ENCODE peak calls at places on chromosome 14, in five cellular contexts. One of them, this sample, is unnamed.

GRCh38 chr14:104991896-104992230 is 6.3 kb downstream of the CLBA1 start:
- DNase-seq in heart right ventricle: no peak
- DNase-seq in DND-41: no peak
- DNase-seq in SK-N-SH: no peak
- DNase-seq in ovary: no peak
- DNase-seq in this sample: no peak

GRCh38 chr14:27608377-27608776 is 1010.5 kb upstream of the NOVA1 start:
- DNase-seq in heart right ventricle: no peak
- DNase-seq in DND-41: no peak
- DNase-seq in SK-N-SH: no peak
- DNase-seq in ovary: no peak
- DNase-seq in this sample: no peak

GRCh38 chr14:50083467-50084337 is 32.7 kb downstream of the VCPKMT start:
- DNase-seq in heart right ventricle: no peak
- DNase-seq in DND-41: no peak
- DNase-seq in SK-N-SH: no peak
- DNase-seq in ovary: no peak
- DNase-seq in this sample: peak; percentile 33

GRCh38 chr14:79740043-79740442 is 471.3 kb downstream of the DIO2 start:
- DNase-seq in heart right ventricle: no peak
- DNase-seq in DND-41: no peak
- DNase-seq in SK-N-SH: no peak
- DNase-seq in ovary: no peak
- DNase-seq in this sample: no peak

GRCh38 chr14:99945732-99946651 is 119.2 kb upstream of the EVL start:
- DNase-seq in heart right ventricle: no peak
- DNase-seq in DND-41: no peak
- DNase-seq in SK-N-SH: no peak
- DNase-seq in ovary: no peak
- DNase-seq in this sample: no peak

GRCh38 chr14:71414631-71415403 is 507.6 kb downstream of the PCNX1 start:
- DNase-seq in heart right ventricle: no peak
- DNase-seq in DND-41: no peak
- DNase-seq in SK-N-SH: peak; percentile 39
- DNase-seq in ovary: no peak
- DNase-seq in this sample: no peak

GRCh38 chr14:33570717-33571058 is 380.2 kb downstream of the EGLN3 start:
- DNase-seq in heart right ventricle: no peak
- DNase-seq in DND-41: no peak
- DNase-seq in SK-N-SH: no peak
- DNase-seq in ovary: no peak
- DNase-seq in this sample: no peak

GRCh38 chr14:91177073-91177796 is 63.4 kb downstream of the DGLUCY start:
- DNase-seq in heart right ventricle: no peak
- DNase-seq in DND-41: peak; percentile 78
- DNase-seq in SK-N-SH: peak; percentile 67
- DNase-seq in ovary: no peak
- DNase-seq in this sample: peak; percentile 58

GRCh38 chr14:104870368-104871144 is 5.5 kb downstream of the CEP170B start:
- DNase-seq in heart right ventricle: no peak
- DNase-seq in DND-41: peak; percentile 31
- DNase-seq in SK-N-SH: peak; percentile 80
- DNase-seq in ovary: no peak
- DNase-seq in this sample: no peak

GRCh38 chr14:29738056-29738455 is 189.6 kb downstream of the PRKD1 start:
- DNase-seq in heart right ventricle: no peak
- DNase-seq in DND-41: no peak
- DNase-seq in SK-N-SH: no peak
- DNase-seq in ovary: no peak
- DNase-seq in this sample: no peak

GRCh38 chr14:33765251-33765650 is 185.6 kb downstream of the EGLN3 start:
- DNase-seq in heart right ventricle: peak; percentile 17
- DNase-seq in DND-41: peak; percentile 15
- DNase-seq in SK-N-SH: peak; percentile 75
- DNase-seq in ovary: peak; percentile 16
- DNase-seq in this sample: no peak

GRCh38 chr14:85580536-85581165 is 50.7 kb downstream of the FLRT2 start:
- DNase-seq in heart right ventricle: no peak
- DNase-seq in DND-41: no peak
- DNase-seq in SK-N-SH: no peak
- DNase-seq in ovary: no peak
- DNase-seq in this sample: no peak

GRCh38 chr14:103719766-103720165 is 4.2 kb downstream of the ZFYVE21 start:
- DNase-seq in heart right ventricle: no peak
- DNase-seq in DND-41: no peak
- DNase-seq in SK-N-SH: no peak
- DNase-seq in ovary: no peak
- DNase-seq in this sample: no peak

GRCh38 chr14:30227871-30228270 is 300.2 kb upstream of the PRKD1 start:
- DNase-seq in heart right ventricle: no peak
- DNase-seq in DND-41: no peak
- DNase-seq in SK-N-SH: no peak
- DNase-seq in ovary: peak; percentile 42
- DNase-seq in this sample: no peak

GRCh38 chr14:99628832-99629618 is 15.9 kb upstream of the HHIPL1 start:
- DNase-seq in heart right ventricle: peak; percentile 74
- DNase-seq in DND-41: peak; percentile 62
- DNase-seq in SK-N-SH: peak; percentile 93
- DNase-seq in ovary: peak; percentile 68
- DNase-seq in this sample: peak; percentile 43

GRCh38 chr14:63276492-63277342 is 42.0 kb downstream of the GPHB5 start:
- DNase-seq in heart right ventricle: no peak
- DNase-seq in DND-41: no peak
- DNase-seq in SK-N-SH: peak; percentile 48
- DNase-seq in ovary: no peak
- DNase-seq in this sample: peak; percentile 5

GRCh38 chr14:106657460-106657859 is 1131.1 kb downstream of the TMEM121 start:
- DNase-seq in heart right ventricle: no peak
- DNase-seq in DND-41: peak; percentile 92
- DNase-seq in SK-N-SH: peak; percentile 17
- DNase-seq in ovary: no peak
- DNase-seq in this sample: peak; percentile 68

GRCh38 chr14:90781344-90781761 is 34.9 kb downstream of the TTC7B start:
- DNase-seq in heart right ventricle: no peak
- DNase-seq in DND-41: no peak
- DNase-seq in SK-N-SH: no peak
- DNase-seq in ovary: no peak
- DNase-seq in this sample: no peak

GRCh38 chr14:36952702-36953101 is 219.7 kb downstream of the SLC25A21 start:
- DNase-seq in heart right ventricle: no peak
- DNase-seq in DND-41: no peak
- DNase-seq in SK-N-SH: no peak
- DNase-seq in ovary: no peak
- DNase-seq in this sample: no peak

GRCh38 chr14:43003845-43004244 is 1397.2 kb downstream of the LRFN5 start:
- DNase-seq in heart right ventricle: no peak
- DNase-seq in DND-41: no peak
- DNase-seq in SK-N-SH: no peak
- DNase-seq in ovary: no peak
- DNase-seq in this sample: no peak

GRCh38 chr14:104109731-104110361 is 24.3 kb downstream of the ASPG start:
- DNase-seq in heart right ventricle: no peak
- DNase-seq in DND-41: no peak
- DNase-seq in SK-N-SH: no peak
- DNase-seq in ovary: peak; percentile 9
- DNase-seq in this sample: no peak

GRCh38 chr14:105465209-105466031 is 9.2 kb upstream of the CRIP2 start:
- DNase-seq in heart right ventricle: peak; percentile 82
- DNase-seq in DND-41: no peak
- DNase-seq in SK-N-SH: no peak
- DNase-seq in ovary: no peak
- DNase-seq in this sample: no peak

GRCh38 chr14:62436256-62436655 is 609.0 kb downstream of the KCNH5 start:
- DNase-seq in heart right ventricle: no peak
- DNase-seq in DND-41: no peak
- DNase-seq in SK-N-SH: no peak
- DNase-seq in ovary: no peak
- DNase-seq in this sample: no peak

GRCh38 chr14:91755560-91755959 is 23.7 kb upstream of the CATSPERB start:
- DNase-seq in heart right ventricle: no peak
- DNase-seq in DND-41: no peak
- DNase-seq in SK-N-SH: no peak
- DNase-seq in ovary: no peak
- DNase-seq in this sample: no peak

GRCh38 chr14:35632276-35633071 is 98.5 kb downstream of the INSM2 start:
- DNase-seq in heart right ventricle: no peak
- DNase-seq in DND-41: no peak
- DNase-seq in SK-N-SH: no peak
- DNase-seq in ovary: no peak
- DNase-seq in this sample: no peak

GRCh38 chr14:100895411-100895810 is 8.1 kb downstream of the RTL1 start:
- DNase-seq in heart right ventricle: no peak
- DNase-seq in DND-41: peak; percentile 1
- DNase-seq in SK-N-SH: no peak
- DNase-seq in ovary: no peak
- DNase-seq in this sample: no peak

GRCh38 chr14:56333361-56334279 is 215.4 kb downstream of the PELI2 start:
- DNase-seq in heart right ventricle: no peak
- DNase-seq in DND-41: peak; percentile 28
- DNase-seq in SK-N-SH: no peak
- DNase-seq in ovary: no peak
- DNase-seq in this sample: no peak

GRCh38 chr14:49971156-49972141 is 78.6 kb downstream of the ARF6 start:
- DNase-seq in heart right ventricle: no peak
- DNase-seq in DND-41: no peak
- DNase-seq in SK-N-SH: no peak
- DNase-seq in ovary: no peak
- DNase-seq in this sample: peak; percentile 94

GRCh38 chr14:84807673-84808072 is 722.3 kb upstream of the FLRT2 start:
- DNase-seq in heart right ventricle: peak; percentile 9
- DNase-seq in DND-41: no peak
- DNase-seq in SK-N-SH: no peak
- DNase-seq in ovary: no peak
- DNase-seq in this sample: no peak

GRCh38 chr14:89911018-89911919 is 43.3 kb downstream of the EFCAB11 start:
- DNase-seq in heart right ventricle: no peak
- DNase-seq in DND-41: no peak
- DNase-seq in SK-N-SH: no peak
- DNase-seq in ovary: peak; percentile 16
- DNase-seq in this sample: no peak

GRCh38 chr14:77153802-77154201 is 12.2 kb upstream of the ZDHHC22 start:
- DNase-seq in heart right ventricle: no peak
- DNase-seq in DND-41: no peak
- DNase-seq in SK-N-SH: no peak
- DNase-seq in ovary: no peak
- DNase-seq in this sample: no peak

GRCh38 chr14:73662439-73663056 is 17.8 kb downstream of the DNAL1 start:
- DNase-seq in heart right ventricle: no peak
- DNase-seq in DND-41: no peak
- DNase-seq in SK-N-SH: peak; percentile 15
- DNase-seq in ovary: no peak
- DNase-seq in this sample: no peak

GRCh38 chr14:71604231-71604630 is 328.0 kb upstream of the RGS6 start:
- DNase-seq in heart right ventricle: no peak
- DNase-seq in DND-41: no peak
- DNase-seq in SK-N-SH: no peak
- DNase-seq in ovary: no peak
- DNase-seq in this sample: no peak

GRCh38 chr14:20177433-20177974 is 13.2 kb upstream of the OR11G2 start:
- DNase-seq in heart right ventricle: no peak
- DNase-seq in DND-41: no peak
- DNase-seq in SK-N-SH: no peak
- DNase-seq in ovary: no peak
- DNase-seq in this sample: no peak

GRCh38 chr14:53327716-53328115 is 174.6 kb upstream of the DDHD1 start:
- DNase-seq in heart right ventricle: no peak
- DNase-seq in DND-41: no peak
- DNase-seq in SK-N-SH: no peak
- DNase-seq in ovary: peak; percentile 32
- DNase-seq in this sample: no peak

DNA sequence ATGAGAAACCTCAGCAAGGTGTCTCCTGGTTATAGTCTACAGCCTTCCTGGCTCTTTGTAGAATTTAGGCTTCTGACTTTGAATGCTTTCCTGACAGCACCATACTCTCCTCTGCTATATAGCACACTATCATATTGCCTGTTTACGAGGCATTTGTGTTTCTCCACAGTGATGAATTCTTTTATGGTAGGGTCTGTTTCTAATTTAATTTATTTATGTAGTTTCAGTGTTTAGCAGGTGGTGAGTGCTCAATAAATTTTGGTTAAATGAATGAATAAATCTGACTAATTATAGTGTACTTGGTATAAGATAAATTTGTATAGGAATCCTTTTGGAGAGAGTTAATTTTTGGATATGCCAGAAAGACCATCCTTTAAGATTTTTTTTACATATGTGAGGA is 115.3 kb downstream of the RAD51B start:
- DNase-seq in heart right ventricle: no peak
- DNase-seq in DND-41: no peak
- DNase-seq in SK-N-SH: no peak
- DNase-seq in ovary: no peak
- DNase-seq in this sample: no peak
- H3K27ac ChIP-seq in heart right ventricle: peak overlapping the region; percentile 9
- H3K27ac ChIP-seq in DND-41: no peak overlapping the region
- H3K27ac ChIP-seq in SK-N-SH: no peak overlapping the region
- H3K27ac ChIP-seq in ovary: no peak overlapping the region
- H3K27ac ChIP-seq in this sample: no peak overlapping the region

GRCh38 chr14:68596701-68597100 is 196.2 kb downstream of the ZFP36L1 start:
- DNase-seq in heart right ventricle: no peak
- DNase-seq in DND-41: no peak
- DNase-seq in SK-N-SH: no peak
- DNase-seq in ovary: no peak
- DNase-seq in this sample: no peak
- H3K27me3 ChIP-seq in heart right ventricle: no peaks in the 10 kb centered on the region
- H3K27me3 ChIP-seq in DND-41: no peaks in the 10 kb centered on the region
- H3K27me3 ChIP-seq in SK-N-SH: no peaks in the 10 kb centered on the region
- H3K27me3 ChIP-seq in ovary: no peaks in the 10 kb centered on the region
- H3K27me3 ChIP-seq in this sample: no peaks in the 10 kb centered on the region

GRCh38 chr14:32224731-32225377 is 21.8 kb upstream of the RNU6-8 start:
- DNase-seq in heart right ventricle: peak; percentile 30
- DNase-seq in DND-41: peak; percentile 18
- DNase-seq in SK-N-SH: peak; percentile 80
- DNase-seq in ovary: peak; percentile 14
- DNase-seq in this sample: no peak
- H3K27ac ChIP-seq in heart right ventricle: peak overlapping the region; percentile 74
- H3K27ac ChIP-seq in DND-41: no peak overlapping the region
- H3K27ac ChIP-seq in SK-N-SH: peak overlapping the region; percentile 66
- H3K27ac ChIP-seq in ovary: no peak overlapping the region
- H3K27ac ChIP-seq in this sample: no peak overlapping the region

GRCh38 chr14:24071836-24072420 is 566 bp downstream of the CPNE6 start:
- DNase-seq in heart right ventricle: no peak
- DNase-seq in DND-41: no peak
- DNase-seq in SK-N-SH: no peak
- DNase-seq in ovary: no peak
- DNase-seq in this sample: no peak
- H3K27me3 ChIP-seq in heart right ventricle: peaks cover 4% of the 10 kb centered on the region
- H3K27me3 ChIP-seq in DND-41: no peaks in the 10 kb centered on the region
- H3K27me3 ChIP-seq in SK-N-SH: no peaks in the 10 kb centered on the region
- H3K27me3 ChIP-seq in ovary: no peaks in the 10 kb centered on the region
- H3K27me3 ChIP-seq in this sample: no peaks in the 10 kb centered on the region

GRCh38 chr14:54674342-54674741 is 107.4 kb downstream of the SAMD4A start:
- DNase-seq in heart right ventricle: no peak
- DNase-seq in DND-41: no peak
- DNase-seq in SK-N-SH: no peak
- DNase-seq in ovary: no peak
- DNase-seq in this sample: no peak
- H3K27ac ChIP-seq in heart right ventricle: peak overlapping the region; percentile 87
- H3K27ac ChIP-seq in DND-41: no peak overlapping the region
- H3K27ac ChIP-seq in SK-N-SH: no peak overlapping the region
- H3K27ac ChIP-seq in ovary: no peak overlapping the region
- H3K27ac ChIP-seq in this sample: no peak overlapping the region

This sample was measured in naive thymus-derived CD4-positive, alpha-beta T cell.